ENCODE peak calls at places on chromosomes 12 and 14, in seven cellular contexts. G is heart left ventricle, Q is breast epithelium, F is testis, A is stomach, I is transverse colon, T is ovary. N is an unnamed sample.

GRCh38 chr12:132500856-132501180 is 10.9 kb downstream of the FBRSL1 start:
- DNase-seq in G (no peak), Q (no peak), F (no peak), A (no peak), I (no peak), T (no peak), N (no peak)

GRCh38 chr12:50568338-50569155 is 63.8 kb downstream of the DIP2B start:
- DNase-seq in G (no peak), Q (no peak), F (no peak), A (no peak), I (no peak), T (no peak), N (no peak)

GRCh38 chr14:84006643-84007137 is 1523.3 kb upstream of the FLRT2 start:
- DNase-seq in G (peak), Q (no peak), F (no peak), A (no peak), I (no peak), T (no peak), N (no peak)

GRCh38 chr12:46442239-46442638 is 69.7 kb upstream of the SLC38A2 start:
- DNase-seq in G (no peak), Q (no peak), F (no peak), A (no peak), I (no peak), T (no peak), N (no peak)

GRCh38 chr12:46811185-46811584 is 14.6 kb downstream of the SLC38A4 start:
- DNase-seq in G (no peak), Q (no peak), F (no peak), A (no peak), I (no peak), T (no peak), N (no peak)

GRCh38 chr12:49924847-49925246 is 21.1 kb upstream of the FAIM2 start:
- DNase-seq in G (no peak), Q (no peak), F (no peak), A (no peak), I (no peak), T (no peak), N (no peak)

GRCh38 chr14:74014299-74014698 is 4.8 kb downstream of the ENTPD5 start:
- DNase-seq in G (no peak), Q (no peak), F (no peak), A (no peak), I (no peak), T (no peak), N (no peak)

GRCh38 chr14:104134061-104134965 is 4.1 kb upstream of the KIF26A start:
- DNase-seq in G (no peak), Q (no peak), F (no peak), A (no peak), I (no peak), T (peak), N (no peak)

GRCh38 chr12:70364695-70365397 is 1.2 kb upstream of the KCNMB4 start:
- DNase-seq in G (no peak), Q (no peak), F (peak), A (no peak), I (no peak), T (no peak), N (no peak)

GRCh38 chr12:113165521-113166450 is 16.3 kb downstream of the CFAP73 start:
- DNase-seq in G (no peak), Q (no peak), F (no peak), A (no peak), I (no peak), T (no peak), N (no peak)

GRCh38 chr14:32657081-32657480 is 281.6 kb upstream of the NPAS3 start:
- DNase-seq in G (peak), Q (no peak), F (no peak), A (no peak), I (peak), T (no peak), N (no peak)

GRCh38 chr14:63853831-63854293 is 1.1 kb downstream of the SYNE2 start:
- DNase-seq in G (peak), Q (peak), F (peak), A (peak), I (peak), T (peak), N (peak)

GRCh38 chr12:124994435-124994975 is 1.1 kb downstream of the BRI3BP start:
- DNase-seq in G (peak), Q (no peak), F (no peak), A (peak), I (peak), T (no peak), N (no peak)

GRCh38 chr14:71932229-71932951 is at the start of gene RGS6:
- DNase-seq in G (peak), Q (no peak), F (peak), A (peak), I (peak), T (peak), N (no peak)

GRCh38 chr12:84069079-84069661 is 843.4 kb downstream of the SLC6A15 start:
- DNase-seq in G (no peak), Q (no peak), F (no peak), A (no peak), I (no peak), T (no peak), N (no peak)

GRCh38 chr12:51419473-51420228 is 5.0 kb upstream of the SLC4A8 start:
- DNase-seq in G (no peak), Q (no peak), F (no peak), A (no peak), I (no peak), T (no peak), N (no peak)

GRCh38 chr12:89213747-89214146 is 138.6 kb downstream of the DUSP6 start:
- DNase-seq in G (no peak), Q (no peak), F (no peak), A (no peak), I (no peak), T (no peak), N (no peak)

GRCh38 chr12:90499793-90500192 is 455.2 kb downstream of the CCER1 start:
- DNase-seq in G (no peak), Q (no peak), F (no peak), A (no peak), I (no peak), T (no peak), N (no peak)

GRCh38 chr14:91837076-91837475 is 30.3 kb downstream of the TC2N start:
- DNase-seq in G (no peak), Q (no peak), F (no peak), A (no peak), I (no peak), T (no peak), N (no peak)

GRCh38 chr14:91835197-91835919 is 32.0 kb downstream of the TC2N start:
- DNase-seq in G (no peak), Q (no peak), F (no peak), A (peak), I (peak), T (no peak), N (no peak)

GRCh38 chr14:91839754-91840153 is 27.6 kb downstream of the TC2N start:
- DNase-seq in G (no peak), Q (no peak), F (no peak), A (no peak), I (no peak), T (no peak), N (no peak)

GRCh38 chr14:91834571-91834970 is 32.8 kb downstream of the TC2N start:
- DNase-seq in G (no peak), Q (no peak), F (no peak), A (no peak), I (no peak), T (no peak), N (no peak)

GRCh38 chr14:91835920-91836843 is 31.2 kb downstream of the TC2N start:
- DNase-seq in G (peak), Q (peak), F (peak), A (peak), I (peak), T (peak), N (peak)
- H3K4me3 ChIP-seq in G (peak), Q (peak), F (peak), A (peak), I (peak), T (peak), N (peak)

DNA sequence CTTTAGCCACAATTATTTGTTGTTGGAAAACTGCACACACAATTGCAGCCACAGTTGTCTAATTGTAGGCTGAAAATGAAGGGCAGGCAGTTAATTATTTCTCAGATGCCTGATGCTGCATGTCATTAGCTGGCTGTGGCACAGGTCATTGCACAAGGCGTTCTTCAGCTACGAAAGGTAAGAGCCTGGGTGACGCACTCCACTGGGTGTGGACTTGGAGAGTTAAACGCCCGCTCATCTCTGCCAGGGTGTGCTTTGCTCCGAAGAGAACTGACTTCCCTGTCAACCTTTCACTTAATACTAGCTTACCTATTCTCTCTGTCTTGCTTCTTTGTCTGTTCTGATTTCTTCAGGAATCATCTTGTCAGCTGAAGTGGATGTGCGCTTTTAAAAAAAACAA is 91.4 kb upstream of the CPM start:
- DNase-seq in G (no peak), Q (no peak), F (no peak), A (peak), I (peak), T (peak), N (peak)
- TF ChIP-seq POLR2A in G (no peak), Q (no peak), F (no peak), A (no peak), I (no peak), T (no peak), N (no peak)

GRCh38 chr14:75709207-75709812 is 48.3 kb downstream of the TTLL5 start:
- DNase-seq in G (peak), Q (peak), F (peak), A (peak), I (peak), T (peak), N (peak)
- TF ChIP-seq CTCF in G (peak), Q (peak), F (peak), A (peak), I (peak), T (peak), N (no peak)

GRCh38 chr12:3381059-3382047 is 109.7 kb upstream of the PRMT8 start:
- DNase-seq in G (no peak), Q (no peak), F (peak), A (no peak), I (no peak), T (peak), N (peak)
- H3K4me3 ChIP-seq in G (no peak), Q (peak), F (no peak), A (no peak), I (no peak), T (no peak), N (no peak)

DNA sequence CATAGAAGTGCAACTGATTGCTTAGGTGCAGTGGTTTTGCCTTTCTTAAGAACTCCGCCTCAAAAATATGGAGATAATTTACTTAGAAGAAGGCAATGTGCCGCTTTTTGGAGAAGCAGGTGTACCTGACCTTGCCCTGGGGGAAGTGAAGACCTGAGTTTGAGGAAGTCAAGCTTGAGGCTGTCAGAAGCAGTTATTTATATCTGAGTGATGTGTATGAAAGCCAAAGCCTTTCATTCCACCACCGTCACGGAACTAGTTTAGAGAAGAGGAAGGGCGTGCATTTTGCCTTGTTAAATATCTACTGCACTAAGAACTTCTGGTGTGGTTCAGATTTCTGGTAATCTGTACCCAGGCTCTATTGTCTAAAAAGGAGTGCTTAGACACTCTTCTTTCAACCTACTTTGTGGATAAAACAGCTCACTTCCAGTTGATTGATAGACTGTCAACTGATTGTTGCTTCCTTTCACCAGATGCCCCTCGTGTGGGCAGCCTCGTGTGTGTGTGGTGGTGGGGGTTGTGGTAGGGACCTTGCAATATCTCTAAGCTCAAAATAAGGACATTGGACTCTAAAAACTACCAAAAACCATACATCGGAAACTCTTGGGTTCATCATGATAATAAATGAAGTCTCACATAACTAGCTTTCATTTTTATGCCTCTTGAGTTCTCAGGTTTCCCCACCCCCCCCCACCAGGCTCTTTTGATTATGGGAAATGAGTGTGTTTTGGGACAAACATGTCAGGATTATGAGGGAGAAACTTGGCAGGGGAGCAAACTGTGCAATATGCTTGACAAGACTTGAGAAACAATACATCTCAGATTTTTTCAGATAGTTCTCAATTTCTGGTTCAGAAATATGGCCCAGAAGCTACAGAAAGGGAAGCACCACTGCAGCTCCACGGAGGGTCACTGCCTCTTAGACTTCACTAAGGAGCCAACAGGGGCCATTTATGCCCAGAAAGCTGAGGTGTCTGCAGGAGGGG is 78.6 kb downstream of the ARF6 start:
- DNase-seq in G (no peak), Q (no peak), F (no peak), A (no peak), I (peak), T (no peak), N (no peak)
- TF ChIP-seq POLR2A in G (no peak), Q (no peak), F (no peak), A (no peak), I (peak), T (no peak), N (no peak)